ENCODE peak calls at places on chromosomes 13 and 19, in seven cellular contexts. One of them, this sample, is unnamed.

GRCh38 chr13:72521965-72522661 is 205.3 kb downstream of the MZT1 start:
- DNase-seq in psoas muscle: no peak
- DNase-seq in body of pancreas: peak
- DNase-seq in A172: no peak
- DNase-seq in HT-29: no peak
- DNase-seq in glutamatergic neuron: no peak
- DNase-seq in T-helper 2 cell: no peak
- DNase-seq in this sample: no peak

GRCh38 chr19:5434970-5435641 is 20.1 kb upstream of the ZNRF4 start:
- DNase-seq in body of pancreas: no peak
- DNase-seq in T-helper 2 cell: peak
- DNase-seq in glutamatergic neuron: no peak
- DNase-seq in HT-29: no peak
- DNase-seq in A172: peak
- DNase-seq in psoas muscle: no peak
- DNase-seq in this sample: no peak

GRCh38 chr13:25046985-25047660 is 48.8 kb upstream of the PABPC3 start:
- DNase-seq in body of pancreas: no peak
- DNase-seq in T-helper 2 cell: no peak
- DNase-seq in HT-29: no peak
- DNase-seq in psoas muscle: no peak
- DNase-seq in A172: peak
- DNase-seq in glutamatergic neuron: peak
- DNase-seq in this sample: no peak

GRCh38 chr13:49669735-49670309 is 21.5 kb downstream of the EBPL start:
- DNase-seq in body of pancreas: peak
- DNase-seq in glutamatergic neuron: peak
- DNase-seq in A172: peak
- DNase-seq in T-helper 2 cell: no peak
- DNase-seq in psoas muscle: peak
- DNase-seq in HT-29: peak
- DNase-seq in this sample: peak

GRCh38 chr19:12937243-12938053 is 961 bp upstream of the CALR start:
- DNase-seq in psoas muscle: peak
- DNase-seq in HT-29: peak
- DNase-seq in body of pancreas: peak
- DNase-seq in A172: peak
- DNase-seq in T-helper 2 cell: peak
- DNase-seq in glutamatergic neuron: peak
- DNase-seq in this sample: peak

GRCh38 chr13:95256086-95256485 is 45.2 kb downstream of the ABCC4 start:
- DNase-seq in T-helper 2 cell: no peak
- DNase-seq in psoas muscle: no peak
- DNase-seq in HT-29: peak
- DNase-seq in glutamatergic neuron: no peak
- DNase-seq in body of pancreas: no peak
- DNase-seq in A172: peak
- DNase-seq in this sample: no peak

GRCh38 chr19:57887195-57887941 is 1.5 kb downstream of the ZNF814 start:
- DNase-seq in A172: no peak
- DNase-seq in HT-29: no peak
- DNase-seq in psoas muscle: no peak
- DNase-seq in T-helper 2 cell: no peak
- DNase-seq in body of pancreas: no peak
- DNase-seq in glutamatergic neuron: no peak
- DNase-seq in this sample: no peak

GRCh38 chr13:21014666-21015170 is 46.7 kb downstream of the LATS2 start:
- DNase-seq in T-helper 2 cell: no peak
- DNase-seq in A172: peak
- DNase-seq in psoas muscle: peak
- DNase-seq in glutamatergic neuron: no peak
- DNase-seq in HT-29: no peak
- DNase-seq in body of pancreas: peak
- DNase-seq in this sample: no peak

GRCh38 chr19:46000497-46001246 is 5.4 kb downstream of the CCDC61 start:
- DNase-seq in T-helper 2 cell: peak
- DNase-seq in A172: no peak
- DNase-seq in body of pancreas: peak
- DNase-seq in glutamatergic neuron: peak
- DNase-seq in HT-29: peak
- DNase-seq in psoas muscle: peak
- DNase-seq in this sample: peak

GRCh38 chr19:55600336-55601028 is 394 bp downstream of the ZNF524 start:
- DNase-seq in body of pancreas: no peak
- DNase-seq in HT-29: peak
- DNase-seq in T-helper 2 cell: peak
- DNase-seq in glutamatergic neuron: peak
- DNase-seq in A172: no peak
- DNase-seq in psoas muscle: no peak
- DNase-seq in this sample: peak

GRCh38 chr19:28377077-28377476 is 835.9 kb downstream of the UQCRFS1 start:
- DNase-seq in psoas muscle: no peak
- DNase-seq in HT-29: peak
- DNase-seq in A172: no peak
- DNase-seq in glutamatergic neuron: no peak
- DNase-seq in body of pancreas: no peak
- DNase-seq in T-helper 2 cell: no peak
- DNase-seq in this sample: no peak

GRCh38 chr19:37855098-37855497 is 51.3 kb downstream of the WDR87 start:
- DNase-seq in body of pancreas: peak
- DNase-seq in HT-29: no peak
- DNase-seq in T-helper 2 cell: no peak
- DNase-seq in psoas muscle: peak
- DNase-seq in glutamatergic neuron: no peak
- DNase-seq in A172: no peak
- DNase-seq in this sample: peak

GRCh38 chr13:75480691-75481175 is 1.2 kb downstream of the TBC1D4 start:
- DNase-seq in psoas muscle: peak
- DNase-seq in body of pancreas: peak
- DNase-seq in HT-29: peak
- DNase-seq in glutamatergic neuron: peak
- DNase-seq in T-helper 2 cell: no peak
- DNase-seq in A172: no peak
- DNase-seq in this sample: peak

GRCh38 chr13:59677966-59678814 is 485.5 kb downstream of the DIAPH3 start:
- DNase-seq in psoas muscle: no peak
- DNase-seq in T-helper 2 cell: no peak
- DNase-seq in glutamatergic neuron: no peak
- DNase-seq in A172: peak
- DNase-seq in body of pancreas: peak
- DNase-seq in HT-29: peak
- DNase-seq in this sample: no peak

GRCh38 chr19:58519087-58519354 is 589 bp downstream of the ZBTB45 start:
- DNase-seq in T-helper 2 cell: peak
- DNase-seq in A172: peak
- DNase-seq in glutamatergic neuron: peak
- DNase-seq in psoas muscle: peak
- DNase-seq in body of pancreas: peak
- DNase-seq in HT-29: peak
- DNase-seq in this sample: peak

GRCh38 chr19:4851551-4852290 is 15.7 kb downstream of the PLIN3 start:
- DNase-seq in T-helper 2 cell: peak
- DNase-seq in A172: no peak
- DNase-seq in body of pancreas: peak
- DNase-seq in glutamatergic neuron: peak
- DNase-seq in HT-29: peak
- DNase-seq in psoas muscle: peak
- DNase-seq in this sample: no peak

This sample was measured in NCI-H2171.